ENCODE peak calls at places on chromosomes 5 and 9, in ten cellular contexts. E is MM.1S; Y is left ventricle myocardium inferior; G is body of pancreas; L is lung; Z is cardiac muscle cell; Q is upper lobe of right lung; D is psoas muscle; H is gastrocnemius medialis; J is CD4-positive, alpha-beta T cell. T is an unnamed sample. For H3K9me3, the result is how much of the 10 kb centered on the place peaks cover.

GRCh38 chr5:16539169-16539666 is 73.6 kb upstream of the ZNF622 start:
- DNase-seq in E (no peak), Y (peak), G (peak), L (peak), Z (no peak), Q (no peak), D (peak), H (peak), J (no peak), T (no peak)

GRCh38 chr5:164600166-164600715 is 1094.8 kb downstream of the MAT2B start:
- DNase-seq in E (no peak), Y (no peak), G (no peak), L (no peak), Z (no peak), Q (no peak), D (no peak), H (no peak), J (no peak), T (peak)

GRCh38 chr9:96493757-96494156 is 43.8 kb downstream of the HABP4 start:
- DNase-seq in E (no peak), Y (no peak), G (no peak), L (no peak), Z (no peak), Q (no peak), D (no peak), H (no peak), J (no peak), T (no peak)

GRCh38 chr5:118529361-118530154 is 458.8 kb downstream of the DTWD2 start:
- DNase-seq in E (no peak), Y (peak), G (peak), L (no peak), Z (peak), Q (no peak), D (no peak), H (no peak), J (no peak), T (no peak)

GRCh38 chr5:125655156-125655555 is 768.1 kb upstream of the GRAMD2B start:
- DNase-seq in E (no peak), Y (no peak), G (no peak), L (no peak), Z (no peak), Q (no peak), D (no peak), H (no peak), J (no peak), T (no peak)

GRCh38 chr5:137636846-137637515 is 98.9 kb downstream of the KLHL3 start:
- DNase-seq in E (no peak), Y (no peak), G (no peak), L (peak), Z (no peak), Q (no peak), D (no peak), H (no peak), J (no peak), T (no peak)

GRCh38 chr9:20271723-20272122 is 350.6 kb downstream of the MLLT3 start:
- DNase-seq in E (no peak), Y (no peak), G (no peak), L (no peak), Z (no peak), Q (no peak), D (no peak), H (no peak), J (no peak), T (no peak)

GRCh38 chr9:72807765-72808445 is 144.9 kb downstream of the ALDH1A1 start:
- DNase-seq in E (no peak), Y (no peak), G (no peak), L (no peak), Z (no peak), Q (no peak), D (no peak), H (no peak), J (no peak), T (no peak)

GRCh38 chr5:88860501-88860900 is 22.5 kb downstream of the MEF2C start:
- DNase-seq in E (no peak), Y (no peak), G (no peak), L (no peak), Z (no peak), Q (no peak), D (no peak), H (no peak), J (no peak), T (no peak)

GRCh38 chr5:81639556-81639955 is 111.3 kb downstream of the SSBP2 start:
- DNase-seq in E (no peak), Y (no peak), G (no peak), L (no peak), Z (no peak), Q (no peak), D (no peak), H (no peak), J (no peak), T (no peak)

GRCh38 chr5:177608243-177609075 is 8.5 kb downstream of the B4GALT7 start:
- DNase-seq in E (no peak), Y (no peak), G (no peak), L (no peak), Z (no peak), Q (no peak), D (no peak), H (no peak), J (no peak), T (no peak)

GRCh38 chr5:179827684-179828083 is 7.0 kb downstream of the SQSTM1 start:
- DNase-seq in E (no peak), Y (no peak), G (peak), L (no peak), Z (no peak), Q (peak), D (no peak), H (no peak), J (no peak), T (no peak)

GRCh38 chr5:178449163-178450060 is 140.8 kb downstream of the COL23A1 start:
- DNase-seq in E (no peak), Y (peak), G (no peak), L (no peak), Z (peak), Q (no peak), D (no peak), H (no peak), J (no peak), T (no peak)

GRCh38 chr5:96151891-96152290 is 190.2 kb upstream of the ELL2 start:
- DNase-seq in E (no peak), Y (no peak), G (no peak), L (no peak), Z (no peak), Q (no peak), D (no peak), H (no peak), J (no peak), T (no peak)

GRCh38 chr9:93513606-93514005 is 60.2 kb upstream of the FAM120AOS start:
- DNase-seq in E (no peak), Y (no peak), G (no peak), L (no peak), Z (no peak), Q (no peak), D (no peak), H (no peak), J (no peak), T (no peak)

GRCh38 chr9:13919386-13919785 is 394.6 kb downstream of the NFIB start:
- DNase-seq in E (no peak), Y (no peak), G (no peak), L (no peak), Z (no peak), Q (no peak), D (no peak), H (no peak), J (no peak), T (no peak)

GRCh38 chr5:15421798-15422456 is 78.1 kb upstream of the FBXL7 start:
- DNase-seq in E (no peak), Y (no peak), G (no peak), L (no peak), Z (no peak), Q (no peak), D (no peak), H (peak), J (no peak), T (no peak)

GRCh38 chr5:168159425-168159824 is 132.0 kb upstream of the WWC1 start:
- DNase-seq in E (peak), Y (no peak), G (peak), L (no peak), Z (peak), Q (no peak), D (no peak), H (no peak), J (no peak), T (no peak)

GRCh38 chr5:172076783-172077244 is 70.4 kb upstream of the FBXW11 start:
- DNase-seq in E (no peak), Y (no peak), G (no peak), L (no peak), Z (no peak), Q (no peak), D (no peak), H (no peak), J (no peak), T (no peak)

GRCh38 chr9:128361981-128362646 is 9.1 kb upstream of the URM1 start:
- DNase-seq in E (peak), Y (peak), G (peak), L (peak), Z (peak), Q (peak), D (peak), H (peak), J (peak), T (peak)

GRCh38 chr9:137194388-137194787 is 5.9 kb downstream of the SSNA1 start:
- DNase-seq in E (no peak), Y (peak), G (peak), L (no peak), Z (no peak), Q (no peak), D (no peak), H (no peak), J (no peak), T (no peak)

GRCh38 chr5:95857185-95857945 is 34.8 kb upstream of the GLRX start:
- DNase-seq in E (no peak), Y (peak), G (peak), L (peak), Z (no peak), Q (peak), D (peak), H (peak), J (no peak), T (peak)

GRCh38 chr5:97499605-97500004 is 316.6 kb upstream of the RIOK2 start:
- DNase-seq in E (no peak), Y (no peak), G (no peak), L (no peak), Z (no peak), Q (no peak), D (no peak), H (no peak), J (no peak), T (no peak)

GRCh38 chr5:93829346-93829745 is 87.9 kb upstream of the POU5F2 start:
- DNase-seq in E (no peak), Y (no peak), G (no peak), L (no peak), Z (no peak), Q (no peak), D (no peak), H (no peak), J (no peak), T (no peak)

GRCh38 chr5:65927497-65928340 is 1.3 kb downstream of the ERBIN start:
- DNase-seq in E (peak), Y (no peak), G (no peak), L (no peak), Z (peak), Q (no peak), D (no peak), H (no peak), J (peak), T (peak)

GRCh38 chr9:122011818-122012498 is 81.2 kb downstream of the TTLL11 start:
- DNase-seq in E (no peak), Y (no peak), G (no peak), L (no peak), Z (no peak), Q (no peak), D (no peak), H (no peak), J (no peak), T (no peak)

GRCh38 chr9:136029556-136029955 is 65.5 kb downstream of the NACC2 start:
- DNase-seq in E (no peak), Y (no peak), G (no peak), L (no peak), Z (no peak), Q (no peak), D (peak), H (no peak), J (no peak), T (no peak)

GRCh38 chr5:151079838-151080619 is 805 bp downstream of the TNIP1 start:
- DNase-seq in E (no peak), Y (no peak), G (no peak), L (no peak), Z (no peak), Q (no peak), D (no peak), H (no peak), J (no peak), T (no peak)

GRCh38 chr5:32916648-32917047 is 205.5 kb downstream of the NPR3 start:
- DNase-seq in E (peak), Y (no peak), G (peak), L (no peak), Z (no peak), Q (no peak), D (no peak), H (no peak), J (no peak), T (peak)

GRCh38 chr5:139733698-139734491 is 61.7 kb upstream of the PSD2 start:
- DNase-seq in E (no peak), Y (no peak), G (peak), L (no peak), Z (no peak), Q (no peak), D (no peak), H (no peak), J (no peak), T (no peak)

GRCh38 chr5:158898185-158899177 is 201.2 kb downstream of the EBF1 start:
- DNase-seq in E (no peak), Y (no peak), G (no peak), L (no peak), Z (no peak), Q (no peak), D (no peak), H (no peak), J (no peak), T (no peak)

GRCh38 chr5:93164690-93165089 is 416.3 kb downstream of the NR2F1-AS1 start:
- DNase-seq in E (no peak), Y (no peak), G (peak), L (no peak), Z (no peak), Q (no peak), D (no peak), H (no peak), J (no peak), T (peak)

GRCh38 chr9:69932901-69933300 is 110.7 kb upstream of the MAMDC2 start:
- DNase-seq in E (peak), Y (no peak), G (no peak), L (no peak), Z (no peak), Q (no peak), D (no peak), H (no peak), J (no peak), T (no peak)

GRCh38 chr9:27184556-27185351 is 75.7 kb downstream of the TEK start:
- DNase-seq in E (no peak), Y (no peak), G (peak), L (no peak), Z (no peak), Q (no peak), D (no peak), H (no peak), J (no peak), T (no peak)

GRCh38 chr9:134750450-134751155 is 109.0 kb downstream of the COL5A1 start:
- DNase-seq in E (no peak), Y (no peak), G (no peak), L (no peak), Z (no peak), Q (no peak), D (no peak), H (no peak), J (no peak), T (no peak)
- H3K9me3 ChIP-seq in E (under half), Y (under half), G (under half), L (under half), Z (under half), Q (under half), D (under half), H (under half), J (under half), T (under half)

DNA sequence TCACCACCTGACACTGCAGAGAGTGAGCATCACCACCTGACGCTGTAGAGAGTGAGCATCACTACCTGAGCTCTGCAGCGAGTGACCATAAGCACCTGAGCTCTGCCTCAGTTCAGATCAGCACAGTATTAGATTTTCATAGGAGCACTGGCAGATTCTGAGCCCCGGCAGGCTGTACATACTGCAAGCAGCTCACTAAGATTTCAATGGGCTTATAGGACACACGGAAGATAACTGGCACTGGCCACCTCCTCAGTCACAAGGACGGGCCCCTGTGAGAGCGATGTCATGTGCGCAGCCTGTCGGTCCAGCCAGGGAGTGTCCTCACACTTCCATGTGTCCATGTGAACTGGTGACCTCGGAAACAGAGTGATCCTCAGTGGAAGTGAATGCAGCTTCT is 153.5 kb upstream of the IRX2 start:
- DNase-seq in E (no peak), Y (no peak), G (no peak), L (peak), Z (no peak), Q (no peak), D (no peak), H (no peak), J (no peak), T (no peak)
- H3K9me3 ChIP-seq in E (under half), Y (under half), G (under half), L (under half), Z (under half), Q (under half), D (under half), H (under half), J (under half), T (half or more)

GRCh38 chr5:3606121-3606831 is 10.6 kb downstream of the IRX1 start:
- DNase-seq in E (no peak), Y (no peak), G (no peak), L (no peak), Z (no peak), Q (peak), D (no peak), H (no peak), J (no peak), T (no peak)
- H3K9me3 ChIP-seq in E (under half), Y (under half), G (under half), L (under half), Z (under half), Q (under half), D (under half), H (under half), J (under half), T (under half)

GRCh38 chr9:126743046-126743445 is 61.8 kb upstream of the ZBTB43 start:
- DNase-seq in E (no peak), Y (no peak), G (no peak), L (no peak), Z (no peak), Q (no peak), D (no peak), H (no peak), J (no peak), T (no peak)

GRCh38 chr9:126750941-126751725 is 53.7 kb upstream of the ZBTB43 start:
- DNase-seq in E (no peak), Y (no peak), G (no peak), L (no peak), Z (no peak), Q (no peak), D (no peak), H (no peak), J (no peak), T (no peak)

DNA sequence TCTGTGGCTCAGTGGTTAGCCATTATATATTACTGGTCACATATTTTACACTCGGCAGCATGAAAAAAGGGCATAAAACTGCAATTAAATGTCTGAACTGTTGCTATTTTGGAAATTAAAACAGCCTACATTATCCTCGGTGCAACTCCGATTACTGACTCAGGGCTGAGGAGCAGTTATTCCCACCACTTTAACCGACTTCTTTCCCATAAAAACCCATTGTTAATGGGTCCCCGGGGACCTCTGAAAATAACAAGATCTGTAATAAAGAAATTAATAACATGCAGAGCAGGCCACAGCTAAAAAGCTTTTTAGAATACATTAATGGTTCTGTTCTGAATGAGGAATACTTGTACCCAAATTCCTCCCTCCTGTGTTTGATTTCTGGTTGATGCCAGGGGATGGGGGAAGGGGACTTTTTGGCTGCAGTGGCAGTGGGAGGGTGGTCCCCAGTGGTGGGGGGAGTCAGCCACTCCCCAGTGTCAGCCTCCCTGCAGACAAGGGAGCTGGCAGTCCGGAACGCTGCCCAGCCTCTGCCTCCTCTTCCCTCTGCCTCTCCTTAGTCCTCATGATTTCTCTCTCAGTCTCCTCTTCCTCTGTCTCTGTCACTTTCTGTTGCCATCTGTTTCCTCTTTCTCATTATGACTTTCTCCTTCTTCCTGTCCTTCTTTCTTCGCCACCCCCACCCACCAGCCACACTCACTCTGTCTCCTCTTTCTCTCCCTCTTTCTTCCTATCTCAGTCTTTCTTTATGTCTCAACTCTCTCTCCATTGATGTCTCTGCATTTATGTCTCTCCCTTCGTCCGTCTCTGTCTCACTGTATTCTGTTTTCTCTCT is 59.0 kb upstream of the ZBTB43 start:
- DNase-seq in E (no peak), Y (no peak), G (no peak), L (no peak), Z (no peak), Q (no peak), D (no peak), H (no peak), J (no peak), T (no peak)
- H3K9me3 ChIP-seq in E (under half), Y (under half), G (under half), L (under half), Z (under half), Q (under half), D (under half), H (under half), J (under half), T (under half)

GRCh38 chr5:56430437-56430836 is 197.3 kb upstream of the ANKRD55 start:
- DNase-seq in E (no peak), Y (no peak), G (no peak), L (no peak), Z (no peak), Q (no peak), D (no peak), H (no peak), J (no peak), T (no peak)

GRCh38 chr5:56429110-56429561 is 196.0 kb upstream of the ANKRD55 start:
- DNase-seq in E (no peak), Y (peak), G (peak), L (no peak), Z (no peak), Q (no peak), D (peak), H (peak), J (no peak), T (no peak)

GRCh38 chr5:56433039-56433438 is 199.9 kb upstream of the ANKRD55 start:
- DNase-seq in E (no peak), Y (no peak), G (no peak), L (no peak), Z (no peak), Q (no peak), D (no peak), H (no peak), J (no peak), T (no peak)

GRCh38 chr5:56434986-56435385 is 201.9 kb upstream of the ANKRD55 start:
- DNase-seq in E (no peak), Y (no peak), G (no peak), L (no peak), Z (no peak), Q (no peak), D (no peak), H (no peak), J (no peak), T (no peak)

DNA sequence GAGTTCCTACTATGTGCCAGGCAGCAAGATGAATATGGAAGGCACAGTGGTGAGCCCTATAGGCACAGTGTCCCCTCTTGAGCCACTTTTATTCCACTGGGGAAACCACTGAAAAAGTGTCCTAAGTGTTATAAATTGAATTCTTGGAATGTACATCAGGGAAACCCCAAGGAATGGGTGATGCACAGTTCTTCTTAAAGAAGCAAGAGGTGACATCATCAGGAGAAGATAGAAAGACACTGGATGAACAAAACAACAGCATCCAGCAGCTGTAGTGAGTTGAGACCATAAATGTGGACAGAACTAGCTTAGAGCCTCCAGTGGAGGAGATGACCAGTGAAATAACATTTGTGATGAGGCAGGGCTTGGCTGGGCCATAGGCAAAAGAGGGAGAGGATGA is 199.2 kb upstream of the ANKRD55 start:
- DNase-seq in E (no peak), Y (no peak), G (no peak), L (no peak), Z (no peak), Q (no peak), D (no peak), H (no peak), J (no peak), T (no peak)
- H3K9me3 ChIP-seq in E (under half), Y (under half), G (under half), L (under half), Z (under half), Q (under half), D (under half), H (under half), J (under half), T (under half)

GRCh38 chr5:40001796-40002195 is 577.0 kb upstream of the DAB2 start:
- DNase-seq in E (no peak), Y (no peak), G (no peak), L (no peak), Z (no peak), Q (no peak), D (no peak), H (no peak), J (no peak), T (no peak)

GRCh38 chr5:40006260-40006659 is 581.5 kb upstream of the DAB2 start:
- DNase-seq in E (no peak), Y (no peak), G (no peak), L (no peak), Z (no peak), Q (no peak), D (no peak), H (no peak), J (no peak), T (no peak)
- H3K9me3 ChIP-seq in E (under half), Y (under half), G (under half), L (under half), Z (under half), Q (under half), D (under half), H (under half), J (under half), T (under half)

T was measured in AG04450.